ENCODE peak calls at places on chromosomes 13 and 19, in ten cellular contexts. C is uterus, G is suprapubic skin, A is kidney epithelial cell, D is esophagus muscularis mucosa, R is Caco-2, Y is astrocyte of the cerebellum, Q is AG04449, L is IMR-90, S is kidney. U is an unnamed sample.
A peak's percentile ranks its signal among the peaks of the same experiment; 100 is the strongest.

GRCh38 chr19:709196-709964 is 645 bp downstream of the PALM start:
- DNase-seq in C (no peak), G (no peak), A (no peak), D (no peak), R (no peak), Y (no peak), Q (no peak), L (no peak), S (peak; percentile 76), U (no peak)

GRCh38 chr19:42091300-42092266 is 15.6 kb downstream of the ZNF574 start:
- DNase-seq in C (peak; percentile 48), G (no peak), A (no peak), D (no peak), R (no peak), Y (no peak), Q (no peak), L (peak; percentile 64), S (no peak), U (no peak)

GRCh38 chr13:40682449-40683240 is 16.2 kb upstream of the FOXO1 start:
- DNase-seq in C (no peak), G (no peak), A (no peak), D (no peak), R (no peak), Y (no peak), Q (no peak), L (peak; percentile 35), S (no peak), U (peak; percentile 60)

GRCh38 chr13:19597523-19597922 is 35.9 kb upstream of the MPHOSPH8 start:
- DNase-seq in C (no peak), G (no peak), A (peak; percentile 38), D (no peak), R (no peak), Y (no peak), Q (no peak), L (peak; percentile 86), S (no peak), U (peak; percentile 62)

GRCh38 chr13:113110048-113110851 is 4.7 kb downstream of the F7 start:
- DNase-seq in C (no peak), G (peak; percentile 74), A (no peak), D (no peak), R (peak; percentile 32), Y (no peak), Q (no peak), L (no peak), S (peak; percentile 70), U (no peak)

GRCh38 chr19:5697022-5697889 is 7.2 kb downstream of the RPL36 start:
- DNase-seq in C (no peak), G (no peak), A (no peak), D (no peak), R (no peak), Y (no peak), Q (no peak), L (no peak), S (no peak), U (no peak)

GRCh38 chr13:44810067-44810840 is 179.0 kb downstream of the NUFIP1 start:
- DNase-seq in C (peak; percentile 26), G (no peak), A (no peak), D (no peak), R (no peak), Y (no peak), Q (no peak), L (no peak), S (no peak), U (peak; percentile 35)

GRCh38 chr19:1650627-1651009 is 1.8 kb downstream of the TCF3 start:
- DNase-seq in C (no peak), G (no peak), A (no peak), D (no peak), R (peak; percentile 30), Y (no peak), Q (no peak), L (peak; percentile 7), S (no peak), U (peak; percentile 28)

GRCh38 chr13:28865312-28865711 is 45.2 kb downstream of the MTUS2 start:
- DNase-seq in C (no peak), G (no peak), A (no peak), D (no peak), R (no peak), Y (no peak), Q (no peak), L (no peak), S (no peak), U (no peak)

GRCh38 chr19:5093953-5094718 is 125.2 kb downstream of the KDM4B start:
- DNase-seq in C (no peak), G (no peak), A (no peak), D (no peak), R (no peak), Y (no peak), Q (no peak), L (no peak), S (no peak), U (no peak)

GRCh38 chr13:98978280-98978679 is 416 bp upstream of the DOCK9 start:
- DNase-seq in C (no peak), G (no peak), A (peak; percentile 90), D (no peak), R (no peak), Y (peak; percentile 95), Q (peak; percentile 59), L (peak; percentile 90), S (no peak), U (peak; percentile 93)

GRCh38 chr19:38718747-38719543 is 25.3 kb downstream of the CAPN12 start:
- DNase-seq in C (no peak), G (no peak), A (no peak), D (no peak), R (no peak), Y (no peak), Q (no peak), L (no peak), S (peak; percentile 90), U (peak; percentile 59)

GRCh38 chr19:18520848-18521691 is 800 bp downstream of the ELL start:
- DNase-seq in C (peak; percentile 45), G (no peak), A (no peak), D (no peak), R (no peak), Y (no peak), Q (no peak), L (no peak), S (peak; percentile 88), U (no peak)

GRCh38 chr13:67013709-67014108 is 216.4 kb downstream of the PCDH9 start:
- DNase-seq in C (no peak), G (no peak), A (no peak), D (no peak), R (no peak), Y (no peak), Q (no peak), L (no peak), S (no peak), U (no peak)

GRCh38 chr19:50556236-50557008 is 11.8 kb downstream of the LRRC4B start:
- DNase-seq in C (peak; percentile 74), G (no peak), A (peak; percentile 19), D (no peak), R (peak; percentile 92), Y (peak; percentile 1), Q (peak; percentile 3), L (peak; percentile 59), S (peak; percentile 86), U (peak; percentile 45)
- TF ChIP-seq CTCF in C (peak; percentile 73), G (no peak), A (peak; percentile 93), D (peak; percentile 58), R (peak; percentile 90), Y (peak; percentile 67), Q (peak; percentile 90), L (peak; percentile 72), S (peak; percentile 61), U (peak; percentile 85)

DNA sequence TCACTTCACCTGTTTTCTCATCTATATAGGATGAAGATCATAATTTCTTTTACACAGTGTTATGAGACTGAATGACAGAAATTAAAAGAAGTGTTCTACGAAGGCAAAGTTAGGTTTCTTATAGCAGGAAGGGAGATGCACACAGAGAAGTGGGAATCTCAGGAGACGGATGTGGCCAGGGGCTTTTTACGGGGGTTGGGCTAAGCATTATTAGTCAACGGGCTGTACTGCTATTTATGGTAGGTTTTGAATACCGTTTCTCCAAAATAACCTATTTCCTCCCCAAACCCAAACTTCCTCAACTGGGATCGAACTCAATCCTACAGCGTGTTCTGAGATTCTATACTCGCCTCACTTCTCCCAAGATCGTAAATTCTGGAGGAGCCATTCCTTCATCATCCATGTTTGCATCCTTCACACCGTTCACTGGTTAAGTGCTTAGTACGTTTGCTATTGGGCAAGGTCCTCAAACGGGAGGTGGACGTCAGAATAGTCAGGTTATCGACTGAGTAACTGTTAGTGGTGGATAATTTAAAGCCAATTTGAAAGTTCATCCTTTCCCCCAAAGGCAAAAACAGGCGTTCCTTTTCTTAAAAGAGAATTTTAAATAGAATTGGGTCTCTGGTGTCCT is 1.2 kb upstream of the TRIM13 start:
- DNase-seq in C (no peak), G (no peak), A (no peak), D (no peak), R (no peak), Y (no peak), Q (no peak), L (no peak), S (no peak), U (peak; percentile 40)
- H3K4me3 ChIP-seq in C (peak overlapping the region; percentile 84), G (peak overlapping the region; percentile 70), A (peak overlapping the region; percentile 70), D (peak overlapping the region; percentile 95), R (peak overlapping the region; percentile 51), Y (peak overlapping the region; percentile 89), Q (peak overlapping the region; percentile 63), L (peak overlapping the region; percentile 87), S (peak overlapping the region; percentile 51), U (peak overlapping the region; percentile 61)

GRCh38 chr13:60757481-60757880 is 360.5 kb downstream of the TDRD3 start:
- DNase-seq in C (no peak), G (no peak), A (no peak), D (no peak), R (no peak), Y (no peak), Q (no peak), L (no peak), S (no peak), U (no peak)

GRCh38 chr13:60756306-60756705 is 359.3 kb downstream of the TDRD3 start:
- DNase-seq in C (no peak), G (no peak), A (no peak), D (no peak), R (no peak), Y (no peak), Q (no peak), L (no peak), S (no peak), U (peak; percentile 22)

GRCh38 chr13:60754691-60755090 is 357.7 kb downstream of the TDRD3 start:
- DNase-seq in C (no peak), G (no peak), A (no peak), D (no peak), R (no peak), Y (no peak), Q (no peak), L (no peak), S (no peak), U (no peak)

GRCh38 chr13:60754211-60754610 is 357.2 kb downstream of the TDRD3 start:
- DNase-seq in C (no peak), G (no peak), A (no peak), D (no peak), R (no peak), Y (no peak), Q (no peak), L (no peak), S (no peak), U (no peak)

GRCh38 chr13:60755380-60756163 is 358.6 kb downstream of the TDRD3 start:
- DNase-seq in C (no peak), G (no peak), A (no peak), D (no peak), R (no peak), Y (no peak), Q (no peak), L (no peak), S (no peak), U (no peak)
- TF ChIP-seq CTCF in C (no peak), G (no peak), A (peak; percentile 10), D (no peak), R (peak; percentile 66), Y (no peak), Q (no peak), L (no peak), S (no peak), U (no peak)

GRCh38 chr13:39419068-39419467 is 183.9 kb downstream of the LHFPL6 start:
- DNase-seq in C (no peak), G (no peak), A (no peak), D (no peak), R (no peak), Y (no peak), Q (no peak), L (no peak), S (no peak), U (no peak)
- H3K4me3 ChIP-seq in C (no peak overlapping the region), G (no peak overlapping the region), A (no peak overlapping the region), D (no peak overlapping the region), R (no peak overlapping the region), Y (no peak overlapping the region), Q (no peak overlapping the region), L (no peak overlapping the region), S (no peak overlapping the region), U (no peak overlapping the region)